ENCODE peak calls at places on chromosomes 16 and 17, in four cellular contexts. One of them, this sample, is unnamed.

GRCh38 chr17:81295678-81296381 is 723 bp upstream of the SLC38A10 start:
- DNase-seq in osteoblast: peak
- DNase-seq in lower leg skin: no peak
- DNase-seq in epithelial cell of esophagus: peak
- DNase-seq in this sample: peak

GRCh38 chr17:50953831-50954601 is 87.9 kb upstream of the TOB1 start:
- DNase-seq in osteoblast: peak
- DNase-seq in lower leg skin: peak
- DNase-seq in epithelial cell of esophagus: peak
- DNase-seq in this sample: no peak

GRCh38 chr16:64152010-64152767 is 969.7 kb downstream of the CDH11 start:
- DNase-seq in osteoblast: peak
- DNase-seq in lower leg skin: no peak
- DNase-seq in epithelial cell of esophagus: peak
- DNase-seq in this sample: no peak

GRCh38 chr17:36534881-36535668 is at the start of gene PIGW:
- DNase-seq in osteoblast: peak
- DNase-seq in lower leg skin: peak
- DNase-seq in epithelial cell of esophagus: peak
- DNase-seq in this sample: peak

GRCh38 chr17:4594406-4595349 is 10.3 kb downstream of the SMTNL2 start:
- DNase-seq in osteoblast: peak
- DNase-seq in lower leg skin: no peak
- DNase-seq in epithelial cell of esophagus: peak
- DNase-seq in this sample: no peak

GRCh38 chr17:60534613-60535157 is 8.6 kb upstream of the APPBP2 start:
- DNase-seq in osteoblast: no peak
- DNase-seq in lower leg skin: no peak
- DNase-seq in epithelial cell of esophagus: no peak
- DNase-seq in this sample: no peak

GRCh38 chr16:424033-424622 is 1.3 kb upstream of the RAB11FIP3 start:
- DNase-seq in osteoblast: peak
- DNase-seq in lower leg skin: peak
- DNase-seq in epithelial cell of esophagus: peak
- DNase-seq in this sample: peak

GRCh38 chr16:10988879-10989278 is 44.5 kb downstream of the CLEC16A start:
- DNase-seq in osteoblast: no peak
- DNase-seq in lower leg skin: no peak
- DNase-seq in epithelial cell of esophagus: no peak
- DNase-seq in this sample: no peak

GRCh38 chr16:30108059-30108855 is 5.1 kb downstream of the GDPD3 start:
- DNase-seq in osteoblast: no peak
- DNase-seq in lower leg skin: no peak
- DNase-seq in epithelial cell of esophagus: no peak
- DNase-seq in this sample: no peak

GRCh38 chr17:63435681-63436522 is 10.2 kb downstream of the CYB561 start:
- DNase-seq in osteoblast: peak
- DNase-seq in lower leg skin: no peak
- DNase-seq in epithelial cell of esophagus: peak
- DNase-seq in this sample: no peak

GRCh38 chr17:48228720-48229119 is 121.2 kb downstream of the SNX11 start:
- DNase-seq in osteoblast: no peak
- DNase-seq in lower leg skin: no peak
- DNase-seq in epithelial cell of esophagus: no peak
- DNase-seq in this sample: no peak
- TF ChIP-seq CTCF in osteoblast: no peak
- TF ChIP-seq CTCF in lower leg skin: no peak
- TF ChIP-seq CTCF in epithelial cell of esophagus: no peak
- TF ChIP-seq CTCF in this sample: peak

GRCh38 chr16:35102780-35103403 is 1643.5 kb downstream of the TP53TG3F start:
- DNase-seq in osteoblast: no peak
- DNase-seq in lower leg skin: no peak
- DNase-seq in epithelial cell of esophagus: peak
- DNase-seq in this sample: no peak
- TF ChIP-seq CTCF in osteoblast: no peak
- TF ChIP-seq CTCF in lower leg skin: no peak
- TF ChIP-seq CTCF in epithelial cell of esophagus: no peak
- TF ChIP-seq CTCF in this sample: no peak

GRCh38 chr16:87954361-87954760 is 3.1 kb downstream of the BANP start:
- DNase-seq in osteoblast: no peak
- DNase-seq in lower leg skin: no peak
- DNase-seq in epithelial cell of esophagus: no peak
- DNase-seq in this sample: no peak
- TF ChIP-seq CTCF in osteoblast: no peak
- TF ChIP-seq CTCF in lower leg skin: no peak
- TF ChIP-seq CTCF in epithelial cell of esophagus: no peak
- TF ChIP-seq CTCF in this sample: no peak

DNA sequence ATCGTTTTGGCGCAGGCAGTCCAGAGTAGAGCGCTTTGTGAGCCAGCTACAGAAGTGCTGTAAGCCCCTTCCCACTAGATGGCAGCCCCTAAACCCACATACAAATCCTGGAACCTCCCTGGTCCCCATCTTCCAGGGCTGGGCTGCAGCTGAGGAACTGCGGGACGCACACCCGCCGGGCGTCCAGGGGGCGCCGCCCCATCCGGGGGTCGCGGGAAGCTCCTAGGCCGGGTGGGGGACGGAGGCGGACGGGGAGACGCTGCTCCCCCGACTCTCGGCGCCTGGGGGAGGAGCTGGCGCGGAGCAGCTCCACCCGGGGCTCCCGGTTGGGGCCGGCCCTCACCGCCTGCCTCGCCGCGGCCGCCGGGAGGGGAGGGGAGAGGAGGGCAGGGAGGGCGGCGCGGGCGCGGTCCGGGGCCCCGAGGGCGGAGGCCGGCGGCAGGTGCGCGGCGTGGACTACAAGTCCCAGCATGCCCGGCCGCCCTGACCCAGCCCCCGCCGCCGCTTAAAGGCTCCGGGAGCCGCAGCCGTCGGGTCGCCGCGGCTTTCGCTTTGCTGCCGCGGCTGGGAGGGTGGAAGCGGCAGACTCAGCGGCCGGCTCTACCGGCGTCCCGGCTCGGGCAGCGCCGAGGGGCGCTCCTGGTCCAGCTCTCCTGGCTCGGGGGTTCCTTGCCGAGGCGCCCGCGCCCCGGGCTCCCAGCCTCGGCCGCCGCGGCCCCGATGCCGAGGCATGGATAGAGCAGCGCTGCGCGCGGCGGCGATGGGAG is at the start of gene KSR1:
- DNase-seq in osteoblast: peak
- DNase-seq in lower leg skin: peak
- DNase-seq in epithelial cell of esophagus: peak
- DNase-seq in this sample: peak
- TF ChIP-seq CTCF in osteoblast: no peak
- TF ChIP-seq CTCF in lower leg skin: no peak
- TF ChIP-seq CTCF in epithelial cell of esophagus: peak
- TF ChIP-seq CTCF in this sample: peak

DNA sequence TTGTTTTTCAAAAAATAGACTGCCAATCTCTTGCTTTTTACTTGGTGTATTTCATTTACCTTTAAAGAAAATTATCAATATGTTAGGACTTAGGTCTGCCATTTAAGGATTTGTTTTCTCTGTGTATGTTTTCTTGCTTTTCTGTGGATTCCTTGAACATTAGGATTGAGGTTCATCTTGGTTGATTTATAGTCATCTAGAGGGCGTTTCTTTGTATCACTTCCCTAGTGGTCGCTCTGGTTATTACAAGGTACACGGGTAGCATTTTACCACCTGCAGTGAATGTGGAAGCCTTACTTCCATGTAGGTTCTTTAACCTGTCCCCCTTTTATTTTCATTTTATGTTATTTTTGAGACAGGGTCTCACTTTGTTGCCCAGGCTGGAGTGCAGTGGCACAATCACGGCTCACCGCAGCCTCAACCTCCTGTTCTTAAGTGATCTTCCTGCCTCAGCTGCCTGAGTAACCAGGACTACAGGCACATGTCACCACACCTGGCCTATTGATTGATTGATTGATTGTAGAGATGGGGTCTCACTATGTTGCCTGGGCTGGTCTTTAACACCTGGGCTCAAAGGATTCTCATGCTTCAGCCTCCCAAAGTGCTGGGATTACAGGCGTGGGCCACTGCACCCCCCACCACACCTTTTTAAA is 35.2 kb upstream of the CBX4 start:
- DNase-seq in osteoblast: peak
- DNase-seq in lower leg skin: no peak
- DNase-seq in epithelial cell of esophagus: peak
- DNase-seq in this sample: no peak
- TF ChIP-seq CTCF in osteoblast: peak
- TF ChIP-seq CTCF in lower leg skin: no peak
- TF ChIP-seq CTCF in epithelial cell of esophagus: peak
- TF ChIP-seq CTCF in this sample: peak

GRCh38 chr16:75701361-75701760 is at the start of gene DUXB:
- DNase-seq in osteoblast: no peak
- DNase-seq in lower leg skin: no peak
- DNase-seq in epithelial cell of esophagus: no peak
- DNase-seq in this sample: no peak

GRCh38 chr16:75697571-75697970 is 3.7 kb downstream of the DUXB start:
- DNase-seq in osteoblast: no peak
- DNase-seq in lower leg skin: no peak
- DNase-seq in epithelial cell of esophagus: no peak
- DNase-seq in this sample: no peak

GRCh38 chr16:75695708-75696107 is 5.6 kb downstream of the DUXB start:
- DNase-seq in osteoblast: no peak
- DNase-seq in lower leg skin: no peak
- DNase-seq in epithelial cell of esophagus: no peak
- DNase-seq in this sample: no peak
- TF ChIP-seq CTCF in osteoblast: no peak
- TF ChIP-seq CTCF in lower leg skin: no peak
- TF ChIP-seq CTCF in epithelial cell of esophagus: no peak
- TF ChIP-seq CTCF in this sample: no peak

GRCh38 chr16:56888806-56889205 is 23.8 kb downstream of the SLC12A3 start:
- DNase-seq in osteoblast: peak
- DNase-seq in lower leg skin: no peak
- DNase-seq in epithelial cell of esophagus: no peak
- DNase-seq in this sample: no peak
- TF ChIP-seq CTCF in osteoblast: no peak
- TF ChIP-seq CTCF in lower leg skin: no peak
- TF ChIP-seq CTCF in epithelial cell of esophagus: no peak
- TF ChIP-seq CTCF in this sample: no peak

DNA sequence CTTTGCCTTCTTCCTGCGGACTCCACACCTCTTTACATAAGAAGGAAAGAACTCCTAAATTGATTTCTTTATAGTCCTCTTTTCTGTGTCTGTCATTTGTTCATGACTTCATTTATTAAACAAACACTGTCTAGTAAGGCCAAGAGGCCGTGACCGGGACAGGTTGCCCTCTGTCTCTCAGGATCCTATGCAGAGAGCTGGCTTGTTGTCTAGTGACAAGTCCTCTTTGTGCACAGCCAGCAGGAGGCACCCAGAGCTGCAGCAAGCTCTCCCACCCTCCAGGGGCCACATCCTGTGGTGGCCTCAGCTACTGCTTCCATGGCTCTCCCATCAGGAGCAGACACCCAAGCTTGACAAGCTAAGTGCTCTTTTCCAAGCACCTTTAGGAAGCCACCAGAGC is 50.6 kb downstream of the PLD6 start:
- DNase-seq in osteoblast: peak
- DNase-seq in lower leg skin: no peak
- DNase-seq in epithelial cell of esophagus: no peak
- DNase-seq in this sample: no peak
- TF ChIP-seq CTCF in osteoblast: no peak
- TF ChIP-seq CTCF in lower leg skin: no peak
- TF ChIP-seq CTCF in epithelial cell of esophagus: peak
- TF ChIP-seq CTCF in this sample: no peak

DNA sequence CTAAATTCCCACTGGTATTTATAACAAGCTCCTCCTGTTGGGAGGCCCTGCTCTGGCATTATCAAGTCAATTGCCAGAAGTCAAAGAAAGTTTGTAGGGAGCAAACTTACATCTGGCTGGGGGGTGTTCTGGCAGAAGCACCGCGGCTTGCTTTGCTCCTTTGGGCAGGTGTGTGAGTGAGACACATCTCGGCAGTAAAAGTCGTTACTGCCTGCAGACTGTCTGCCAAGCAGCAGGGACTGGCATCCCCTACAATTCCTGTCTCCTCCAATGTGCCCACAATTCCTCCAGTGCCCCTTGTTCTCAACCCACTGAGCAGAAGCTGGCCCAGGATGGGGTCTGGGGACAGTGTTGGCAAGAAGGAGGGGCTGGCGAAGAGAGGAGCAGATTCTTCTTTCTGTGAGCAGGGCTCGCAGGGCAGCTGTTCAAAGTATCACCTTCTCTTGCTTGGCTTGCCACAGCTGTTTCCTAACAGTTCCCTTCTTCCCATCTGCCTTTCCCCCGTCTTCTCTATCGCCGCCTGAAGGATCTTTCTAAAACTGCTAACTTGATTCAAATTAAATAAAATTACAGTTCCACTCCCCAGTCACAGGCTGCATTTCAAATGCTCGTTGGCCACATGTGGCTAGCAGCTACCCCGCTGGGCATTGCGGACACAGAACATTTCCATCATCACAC is 30.2 kb downstream of the SPACA3 start:
- DNase-seq in osteoblast: no peak
- DNase-seq in lower leg skin: no peak
- DNase-seq in epithelial cell of esophagus: no peak
- DNase-seq in this sample: no peak
- TF ChIP-seq CTCF in osteoblast: no peak
- TF ChIP-seq CTCF in lower leg skin: no peak
- TF ChIP-seq CTCF in epithelial cell of esophagus: peak
- TF ChIP-seq CTCF in this sample: no peak

GRCh38 chr17:66855204-66855603 is 20.3 kb downstream of the CACNG5 start:
- DNase-seq in osteoblast: no peak
- DNase-seq in lower leg skin: no peak
- DNase-seq in epithelial cell of esophagus: no peak
- DNase-seq in this sample: no peak
- TF ChIP-seq CTCF in osteoblast: peak
- TF ChIP-seq CTCF in lower leg skin: no peak
- TF ChIP-seq CTCF in epithelial cell of esophagus: peak
- TF ChIP-seq CTCF in this sample: peak